ENCODE peak calls at places on chromosome X, in five cellular contexts. T is body of pancreas; J is SW480; F is lower leg skin; V is stimulated activated CD4-positive, alpha-beta T cell treated with anti-CD3 and anti-CD28 coated beads, Interleukin-4, amount 100 ng/mL, for 24 hours. Z is an unnamed sample.

GRCh38 chrX:259692-260355 is 21.4 kb upstream of the PLCXD1 start:
- DNase-seq in T (no peak), J (no peak), F (peak), V (no peak), Z (no peak)

GRCh38 chrX:133674726-133675470 is 259.6 kb upstream of the GPC4 start:
- DNase-seq in T (peak), J (peak), F (no peak), V (no peak), Z (no peak)

GRCh38 chrX:16202943-16203342 is 35.7 kb downstream of the MAGEB17 start:
- DNase-seq in T (peak), J (no peak), F (no peak), V (no peak), Z (no peak)

GRCh38 chrX:152925835-152926234 is 28.0 kb downstream of the ZNF185 start:
- DNase-seq in T (no peak), J (no peak), F (no peak), V (no peak), Z (no peak)

GRCh38 chrX:102085706-102086105 is 39.8 kb upstream of the TCEAL2 start:
- DNase-seq in T (no peak), J (no peak), F (no peak), V (no peak), Z (no peak)

GRCh38 chrX:12480956-12481355 is 310.3 kb upstream of the PRPS2 start:
- DNase-seq in T (no peak), J (no peak), F (no peak), V (no peak), Z (no peak)

GRCh38 chrX:18252644-18253359 is 32.1 kb upstream of the BEND2 start:
- DNase-seq in T (peak), J (no peak), F (no peak), V (no peak), Z (no peak)

GRCh38 chrX:150482537-150483217 is 85.7 kb upstream of the MTM1 start:
- DNase-seq in T (no peak), J (peak), F (peak), V (peak), Z (no peak)

GRCh38 chrX:150566734-150567182 is 1.7 kb upstream of the MTM1 start:
- DNase-seq in T (no peak), J (no peak), F (no peak), V (no peak), Z (no peak)

GRCh38 chrX:134115270-134115669 is 121.7 kb upstream of the CCDC160 start:
- DNase-seq in T (no peak), J (no peak), F (no peak), V (no peak), Z (no peak)

GRCh38 chrX:115898382-115899001 is 272.1 kb upstream of the AGTR2 start:
- DNase-seq in T (peak), J (no peak), F (no peak), V (no peak), Z (no peak)

GRCh38 chrX:24117288-24117687 is 32.2 kb upstream of the ZFX start:
- DNase-seq in T (peak), J (no peak), F (no peak), V (no peak), Z (no peak)

GRCh38 chrX:71622347-71623104 is 4.2 kb upstream of the CXCR3 start:
- DNase-seq in T (peak), J (peak), F (peak), V (peak), Z (peak)

GRCh38 chrX:69493193-69493592 is 10.9 kb upstream of the NALF2 start:
- DNase-seq in T (peak), J (no peak), F (no peak), V (peak), Z (no peak)

GRCh38 chrX:35166023-35166422 is 223.4 kb downstream of the FAM47B start:
- DNase-seq in T (no peak), J (no peak), F (no peak), V (no peak), Z (no peak)

GRCh38 chrX:110183314-110183713 is 134.6 kb downstream of the AMMECR1 start:
- DNase-seq in T (no peak), J (no peak), F (no peak), V (no peak), Z (no peak)

GRCh38 chrX:37462346-37462745 is 109.1 kb upstream of the LANCL3 start:
- DNase-seq in T (no peak), J (no peak), F (no peak), V (no peak), Z (no peak)

GRCh38 chrX:109774706-109775105 is 41.6 kb upstream of the ACSL4 start:
- DNase-seq in T (no peak), J (no peak), F (no peak), V (no peak), Z (peak)

GRCh38 chrX:7372843-7373525 is 225.0 kb upstream of the PUDP start:
- DNase-seq in T (no peak), J (no peak), F (no peak), V (no peak), Z (no peak)

GRCh38 chrX:139826065-139827044 is 106.5 kb downstream of the ATP11C start:
- DNase-seq in T (no peak), J (no peak), F (no peak), V (no peak), Z (no peak)

GRCh38 chrX:53262918-53263394 is 18.4 kb downstream of the IQSEC2 start:
- DNase-seq in T (no peak), J (peak), F (no peak), V (no peak), Z (no peak)

GRCh38 chrX:119189586-119189985 is 46.5 kb upstream of the PGRMC1 start:
- DNase-seq in T (peak), J (no peak), F (peak), V (no peak), Z (no peak)

GRCh38 chrX:45351478-45351877 is 150.8 kb upstream of the DIPK2B start:
- DNase-seq in T (no peak), J (no peak), F (no peak), V (no peak), Z (no peak)

GRCh38 chrX:24081661-24082154 is 27.0 kb downstream of the EIF2S3 start:
- DNase-seq in T (peak), J (peak), F (peak), V (peak), Z (no peak)

GRCh38 chrX:40933132-40934078 is 151.8 kb upstream of the USP9X start:
- DNase-seq in T (no peak), J (no peak), F (peak), V (peak), Z (peak)

GRCh38 chrX:1316527-1316926 is 20.1 kb upstream of the IL3RA start:
- DNase-seq in T (peak), J (no peak), F (peak), V (peak), Z (no peak)

GRCh38 chrX:131675596-131676194 is 131.8 kb downstream of the OR13H1 start:
- DNase-seq in T (no peak), J (peak), F (no peak), V (no peak), Z (no peak)

GRCh38 chrX:24676403-24677024 is 17.2 kb upstream of the POLA1 start:
- DNase-seq in T (peak), J (peak), F (no peak), V (no peak), Z (no peak)

GRCh38 chrX:46791927-46792825 is 33.3 kb upstream of the SLC9A7 start:
- DNase-seq in T (peak), J (peak), F (peak), V (peak), Z (peak)

GRCh38 chrX:572490-573124 is 58.0 kb upstream of the SHOX start:
- DNase-seq in T (no peak), J (no peak), F (no peak), V (no peak), Z (no peak)

GRCh38 chrX:132592880-132593279 is 104.0 kb upstream of the MBNL3 start:
- DNase-seq in T (peak), J (peak), F (peak), V (no peak), Z (no peak)

GRCh38 chrX:13180807-13181206 is 136.4 kb upstream of the FAM9C start:
- DNase-seq in T (no peak), J (no peak), F (no peak), V (no peak), Z (no peak)

GRCh38 chrX:131869182-131869581 is 153.9 kb upstream of the STK26 start:
- DNase-seq in T (no peak), J (no peak), F (no peak), V (no peak), Z (no peak)

GRCh38 chrX:41561045-41561444 is 113.9 kb downstream of the NYX start:
- DNase-seq in T (no peak), J (peak), F (peak), V (peak), Z (peak)

GRCh38 chrX:103847174-103847870 is 15.3 kb upstream of the RAB9B start:
- DNase-seq in T (no peak), J (no peak), F (no peak), V (no peak), Z (no peak)

GRCh38 chrX:119826399-119826959 is 26.3 kb downstream of the UPF3B start:
- DNase-seq in T (no peak), J (peak), F (peak), V (no peak), Z (no peak)

Z was measured in GM12878.